ENCODE peak calls at places on chromosomes 16 and 17, in four cellular contexts. One of them, this sample, is unnamed.
A peak's percentile ranks its signal among the peaks of the same experiment; 100 is the strongest.

GRCh38 chr17:36661688-36662087 is 60.3 kb downstream of the MRM1 start:
- DNase-seq in thyroid gland: no peak
- DNase-seq in OCI-LY7: no peak
- DNase-seq in dorsolateral prefrontal cortex: no peak
- DNase-seq in this sample: no peak

GRCh38 chr16:77675464-77676324 is 46.6 kb upstream of the NUDT7 start:
- DNase-seq in OCI-LY7: peak; percentile 68
- DNase-seq in dorsolateral prefrontal cortex: peak; percentile 44
- DNase-seq in thyroid gland: peak; percentile 76
- DNase-seq in this sample: peak; percentile 69

GRCh38 chr16:27374794-27375499 is 27.0 kb upstream of the IL21R start:
- DNase-seq in dorsolateral prefrontal cortex: no peak
- DNase-seq in thyroid gland: peak; percentile 62
- DNase-seq in OCI-LY7: peak; percentile 68
- DNase-seq in this sample: peak; percentile 91

GRCh38 chr16:68434654-68435210 is 13.6 kb downstream of the SMPD3 start:
- DNase-seq in dorsolateral prefrontal cortex: no peak
- DNase-seq in OCI-LY7: no peak
- DNase-seq in thyroid gland: no peak
- DNase-seq in this sample: no peak

GRCh38 chr17:50521517-50521916 is 11.0 kb upstream of the EPN3 start:
- DNase-seq in OCI-LY7: no peak
- DNase-seq in thyroid gland: no peak
- DNase-seq in dorsolateral prefrontal cortex: no peak
- DNase-seq in this sample: no peak

GRCh38 chr17:73058022-73058421 is 34.5 kb downstream of the SLC39A11 start:
- DNase-seq in OCI-LY7: no peak
- DNase-seq in dorsolateral prefrontal cortex: no peak
- DNase-seq in thyroid gland: no peak
- DNase-seq in this sample: peak; percentile 56

GRCh38 chr16:64121473-64121872 is 1000.4 kb downstream of the CDH11 start:
- DNase-seq in thyroid gland: no peak
- DNase-seq in dorsolateral prefrontal cortex: no peak
- DNase-seq in OCI-LY7: no peak
- DNase-seq in this sample: peak; percentile 40

GRCh38 chr17:61508912-61509311 is 56.7 kb downstream of the TBX4 start:
- DNase-seq in dorsolateral prefrontal cortex: no peak
- DNase-seq in thyroid gland: no peak
- DNase-seq in OCI-LY7: no peak
- DNase-seq in this sample: no peak

GRCh38 chr16:3618782-3619166 is 7.4 kb upstream of the SLX4 start:
- DNase-seq in thyroid gland: no peak
- DNase-seq in dorsolateral prefrontal cortex: no peak
- DNase-seq in OCI-LY7: no peak
- DNase-seq in this sample: no peak

GRCh38 chr17:77948690-77949114 is 9.8 kb upstream of the TNRC6C start:
- DNase-seq in OCI-LY7: no peak
- DNase-seq in thyroid gland: peak; percentile 17
- DNase-seq in dorsolateral prefrontal cortex: peak; percentile 51
- DNase-seq in this sample: peak; percentile 55

GRCh38 chr17:41544497-41544896 is 16.4 kb upstream of the KRT19 start:
- DNase-seq in dorsolateral prefrontal cortex: no peak
- DNase-seq in thyroid gland: no peak
- DNase-seq in OCI-LY7: no peak
- DNase-seq in this sample: no peak

GRCh38 chr16:70656712-70657263 is 10.4 kb downstream of the IL34 start:
- DNase-seq in OCI-LY7: no peak
- DNase-seq in thyroid gland: no peak
- DNase-seq in dorsolateral prefrontal cortex: no peak
- DNase-seq in this sample: no peak

GRCh38 chr17:64146418-64147109 is 16.6 kb upstream of the ERN1 start:
- DNase-seq in dorsolateral prefrontal cortex: peak; percentile 78
- DNase-seq in thyroid gland: peak; percentile 73
- DNase-seq in OCI-LY7: peak; percentile 70
- DNase-seq in this sample: peak; percentile 56

GRCh38 chr16:67928561-67929364 is 2.9 kb downstream of the CTRL start:
- DNase-seq in thyroid gland: peak; percentile 78
- DNase-seq in OCI-LY7: peak; percentile 80
- DNase-seq in dorsolateral prefrontal cortex: peak; percentile 84
- DNase-seq in this sample: peak; percentile 34

GRCh38 chr16:46972971-46973456 is 460 bp downstream of the DNAJA2 start:
- DNase-seq in OCI-LY7: peak; percentile 68
- DNase-seq in dorsolateral prefrontal cortex: peak; percentile 31
- DNase-seq in thyroid gland: peak; percentile 43
- DNase-seq in this sample: no peak

GRCh38 chr17:78672880-78673371 is 95.7 kb upstream of the DNAH17 start:
- DNase-seq in dorsolateral prefrontal cortex: no peak
- DNase-seq in thyroid gland: no peak
- DNase-seq in OCI-LY7: no peak
- DNase-seq in this sample: no peak

GRCh38 chr16:16133943-16134604 is 89.2 kb downstream of the ABCC6 start:
- DNase-seq in OCI-LY7: no peak
- DNase-seq in dorsolateral prefrontal cortex: no peak
- DNase-seq in thyroid gland: no peak
- DNase-seq in this sample: no peak

GRCh38 chr17:49695698-49696232 is 12.0 kb downstream of the SLC35B1 start:
- DNase-seq in thyroid gland: no peak
- DNase-seq in OCI-LY7: no peak
- DNase-seq in dorsolateral prefrontal cortex: no peak
- DNase-seq in this sample: no peak

GRCh38 chr17:69462010-69462409 is 47.5 kb downstream of the MAP2K6 start:
- DNase-seq in thyroid gland: no peak
- DNase-seq in OCI-LY7: no peak
- DNase-seq in dorsolateral prefrontal cortex: no peak
- DNase-seq in this sample: no peak
- TF ChIP-seq CTCF in thyroid gland: no peak
- TF ChIP-seq CTCF in OCI-LY7: no peak
- TF ChIP-seq CTCF in dorsolateral prefrontal cortex: no peak
- TF ChIP-seq CTCF in this sample: no peak

GRCh38 chr17:48542114-48542955 is 2.6 kb downstream of the HOXB2 start:
- DNase-seq in dorsolateral prefrontal cortex: no peak
- DNase-seq in OCI-LY7: no peak
- DNase-seq in thyroid gland: no peak
- DNase-seq in this sample: no peak
- H3K4me3 ChIP-seq in dorsolateral prefrontal cortex: no peak overlapping the region
- H3K4me3 ChIP-seq in OCI-LY7: no peak overlapping the region
- H3K4me3 ChIP-seq in thyroid gland: peak overlapping the region; percentile 32
- H3K4me3 ChIP-seq in this sample: peak overlapping the region; percentile 75

GRCh38 chr16:689175-689897 is 862 bp downstream of the WDR24 start:
- DNase-seq in OCI-LY7: no peak
- DNase-seq in dorsolateral prefrontal cortex: no peak
- DNase-seq in thyroid gland: no peak
- DNase-seq in this sample: no peak
- H3K27ac ChIP-seq in OCI-LY7: peak overlapping the region; percentile 29
- H3K27ac ChIP-seq in dorsolateral prefrontal cortex: no peak overlapping the region
- H3K27ac ChIP-seq in thyroid gland: no peak overlapping the region
- H3K27ac ChIP-seq in this sample: peak overlapping the region; percentile 67

GRCh38 chr17:43949777-43950176 is 4.0 kb downstream of the PYY start:
- DNase-seq in OCI-LY7: no peak
- DNase-seq in thyroid gland: no peak
- DNase-seq in dorsolateral prefrontal cortex: no peak
- DNase-seq in this sample: no peak
- TF ChIP-seq CTCF in OCI-LY7: no peak
- TF ChIP-seq CTCF in thyroid gland: no peak
- TF ChIP-seq CTCF in dorsolateral prefrontal cortex: no peak
- TF ChIP-seq CTCF in this sample: peak; percentile 22

GRCh38 chr16:2071454-2072263 is 23.9 kb downstream of the TSC2 start:
- DNase-seq in OCI-LY7: no peak
- DNase-seq in thyroid gland: no peak
- DNase-seq in dorsolateral prefrontal cortex: no peak
- DNase-seq in this sample: no peak
- H3K4me3 ChIP-seq in OCI-LY7: no peak overlapping the region
- H3K4me3 ChIP-seq in thyroid gland: no peak overlapping the region
- H3K4me3 ChIP-seq in dorsolateral prefrontal cortex: no peak overlapping the region
- H3K4me3 ChIP-seq in this sample: no peak overlapping the region

DNA sequence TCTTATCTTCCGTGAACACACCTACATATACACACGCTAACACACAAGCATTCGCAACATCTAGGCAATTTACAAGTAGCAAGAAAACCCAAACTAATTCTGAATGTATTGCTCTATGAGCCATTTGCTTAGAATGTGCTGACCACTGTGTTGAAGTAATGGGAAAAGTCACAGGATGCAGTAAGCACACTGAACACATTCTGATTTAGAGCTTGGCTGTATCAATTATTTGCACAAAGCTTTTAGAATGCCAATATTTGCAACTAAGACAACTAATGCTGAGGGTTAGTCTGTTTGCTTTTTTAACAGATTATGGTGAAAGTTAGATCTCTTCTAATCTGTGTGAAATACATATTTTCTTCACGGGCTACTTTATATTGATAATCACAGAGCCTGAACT is 179.8 kb upstream of the ELAC2 start:
- DNase-seq in dorsolateral prefrontal cortex: no peak
- DNase-seq in OCI-LY7: no peak
- DNase-seq in thyroid gland: no peak
- DNase-seq in this sample: no peak
- H3K27ac ChIP-seq in dorsolateral prefrontal cortex: no peak overlapping the region
- H3K27ac ChIP-seq in OCI-LY7: no peak overlapping the region
- H3K27ac ChIP-seq in thyroid gland: no peak overlapping the region
- H3K27ac ChIP-seq in this sample: no peak overlapping the region

DNA sequence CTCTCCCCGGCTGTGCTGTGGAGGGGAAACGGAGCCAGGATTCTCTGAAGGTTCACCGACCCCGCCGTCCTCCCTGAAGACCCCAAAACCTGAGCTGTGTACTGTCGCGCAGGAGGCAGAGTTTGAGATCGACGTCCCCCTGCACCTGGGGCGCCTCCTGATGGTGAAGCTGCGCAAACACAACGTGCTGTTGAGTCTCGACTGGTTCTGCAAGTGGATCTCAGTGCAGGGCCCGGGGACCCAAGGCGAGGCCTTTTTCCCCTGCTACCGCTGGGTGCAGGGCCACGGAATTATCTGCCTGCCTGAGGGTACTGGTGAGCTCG is 62.6 kb upstream of the TEKT1 start:
- DNase-seq in dorsolateral prefrontal cortex: peak; percentile 32
- DNase-seq in OCI-LY7: peak; percentile 4
- DNase-seq in thyroid gland: no peak
- DNase-seq in this sample: no peak
- TF ChIP-seq CTCF in dorsolateral prefrontal cortex: peak; percentile 14
- TF ChIP-seq CTCF in OCI-LY7: peak; percentile 71
- TF ChIP-seq CTCF in thyroid gland: peak; percentile 14
- TF ChIP-seq CTCF in this sample: peak; percentile 62

GRCh38 chr17:58414596-58414997 is 2.7 kb downstream of the RNF43 start:
- DNase-seq in OCI-LY7: no peak
- DNase-seq in thyroid gland: no peak
- DNase-seq in dorsolateral prefrontal cortex: no peak
- DNase-seq in this sample: no peak
- H3K4me3 ChIP-seq in OCI-LY7: no peak overlapping the region
- H3K4me3 ChIP-seq in thyroid gland: no peak overlapping the region
- H3K4me3 ChIP-seq in dorsolateral prefrontal cortex: no peak overlapping the region
- H3K4me3 ChIP-seq in this sample: no peak overlapping the region

DNA sequence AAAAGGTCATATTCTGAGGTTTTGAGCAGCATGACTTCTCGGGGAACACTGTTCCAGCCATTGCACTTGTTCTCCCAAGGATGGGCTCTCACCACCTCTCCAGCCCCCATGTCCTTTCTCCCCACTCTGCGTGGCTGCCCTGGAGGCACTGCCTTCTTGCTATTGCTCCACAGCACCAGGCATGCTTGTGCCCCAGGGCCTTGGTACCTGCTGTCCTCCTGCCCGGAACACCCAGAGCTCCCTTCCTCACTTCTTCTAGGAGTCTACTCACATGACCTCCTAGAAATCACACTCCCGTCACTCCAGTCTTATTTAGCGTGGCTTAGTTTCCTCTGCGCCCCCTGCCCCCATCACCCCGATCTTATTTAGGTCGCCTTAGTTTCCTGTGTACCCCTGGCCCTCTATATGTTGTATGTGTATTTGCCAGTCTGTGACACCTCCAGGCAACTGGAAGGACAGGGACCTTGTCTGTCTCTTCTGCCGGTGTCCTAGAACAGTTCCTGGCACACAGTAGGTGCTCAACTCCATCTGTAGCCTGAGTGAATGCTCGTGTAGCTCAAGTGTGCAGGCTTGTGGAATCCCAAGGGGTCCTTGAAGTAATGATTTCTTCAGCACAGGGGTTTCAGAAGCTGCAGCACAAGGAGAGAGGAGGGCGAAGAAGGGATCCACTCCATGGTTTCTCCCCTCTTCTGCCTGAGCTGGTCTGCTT is 208.6 kb upstream of the CIBAR2 start:
- DNase-seq in thyroid gland: no peak
- DNase-seq in OCI-LY7: no peak
- DNase-seq in dorsolateral prefrontal cortex: no peak
- DNase-seq in this sample: no peak
- H3K27ac ChIP-seq in thyroid gland: peak overlapping the region; percentile 89
- H3K27ac ChIP-seq in OCI-LY7: no peak overlapping the region
- H3K27ac ChIP-seq in dorsolateral prefrontal cortex: no peak overlapping the region
- H3K27ac ChIP-seq in this sample: no peak overlapping the region

This sample was measured in brain microvascular endothelial cell.